ENCODE peak calls at places on chromosome 5, in ten cellular contexts. U is upper lobe of left lung; S is left ventricle myocardium inferior; R is CD4-positive, CD25-positive, alpha-beta regulatory T cell; A is tibial nerve; G is heart left ventricle; Y is fibroblast of lung; X is right cardiac atrium; F is small intestine; B is effector memory CD4-positive, alpha-beta T cell. Q is an unnamed sample. For H3K4me1, the result is how much of the 10 kb centered on the place peaks cover.

GRCh38 chr5:87829214-87829551 is 416.5 kb upstream of the CCNH start:
- DNase-seq in R (no peak), B (no peak), F (no peak), S (peak), Y (peak), X (peak), U (peak), A (peak), G (no peak), Q (peak)

GRCh38 chr5:151264113-151264512 is 11.1 kb downstream of the GM2A start:
- DNase-seq in U (no peak), S (no peak), F (peak), X (no peak), G (no peak), B (no peak), A (no peak), R (peak), Y (peak), Q (peak)

GRCh38 chr5:151912360-151912759 is 12.3 kb downstream of the GLRA1 start:
- DNase-seq in R (no peak), B (no peak), S (no peak), F (no peak), A (no peak), X (peak), G (no peak), Y (peak), U (no peak), Q (no peak)

GRCh38 chr5:76403713-76403962 is 553 bp downstream of the IQGAP2 start:
- DNase-seq in F (no peak), G (no peak), R (no peak), X (no peak), U (no peak), S (no peak), Y (no peak), B (no peak), A (no peak), Q (no peak)

GRCh38 chr5:54329731-54330709 is 19.6 kb upstream of the ARL15 start:
- DNase-seq in U (no peak), F (peak), B (no peak), X (no peak), S (no peak), Y (peak), R (no peak), A (no peak), G (no peak), Q (peak)

GRCh38 chr5:13566903-13567339 is 377.6 kb downstream of the DNAH5 start:
- DNase-seq in F (peak), A (no peak), B (no peak), X (no peak), G (no peak), Y (peak), R (no peak), U (no peak), S (no peak), Q (peak)

GRCh38 chr5:111851616-111852015 is 94.6 kb upstream of the NREP start:
- DNase-seq in R (no peak), G (no peak), Y (no peak), A (no peak), S (no peak), F (no peak), B (no peak), X (no peak), U (no peak), Q (no peak)

GRCh38 chr5:154857091-154857533 is 1.3 kb upstream of the CNOT8 start:
- DNase-seq in Y (no peak), B (no peak), A (peak), R (peak), F (peak), U (peak), X (peak), S (peak), G (peak), Q (peak)

GRCh38 chr5:7078901-7079300 is 317.0 kb upstream of the ADCY2 start:
- DNase-seq in B (no peak), X (no peak), G (no peak), A (no peak), R (peak), F (peak), U (no peak), Y (no peak), S (no peak), Q (peak)

DNA sequence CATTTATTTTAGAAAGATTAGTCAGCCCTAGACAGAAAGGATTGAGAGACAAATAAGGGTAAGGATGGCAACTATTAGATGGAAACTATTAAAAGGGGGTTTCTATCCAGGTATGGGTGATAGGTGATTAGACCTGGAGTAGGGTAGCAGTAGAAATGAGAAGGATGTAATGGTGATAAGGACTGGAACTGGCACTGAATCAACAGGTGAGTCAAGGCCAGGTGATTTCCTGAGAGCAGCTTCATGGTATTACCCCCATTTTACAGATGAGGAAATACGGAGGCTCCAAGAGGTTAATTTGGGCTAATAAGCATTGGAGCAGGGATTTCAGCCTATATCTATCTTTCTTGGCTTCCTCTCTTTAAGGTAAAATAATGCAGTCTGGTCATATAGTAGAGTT is 55.7 kb downstream of the CAST start:
- DNase-seq in A (no peak), X (no peak), G (no peak), U (no peak), F (no peak), S (no peak), R (no peak), B (no peak), Y (no peak), Q (no peak)
- H3K4me1 ChIP-seq in A (under half), X (under half), G (half or more), U (half or more), F (under half), S (half or more), R (under half), B (under half), Y (under half), Q (under half)

GRCh38 chr5:18972244-18972643 is 1015.8 kb downstream of the CDH18 start:
- DNase-seq in G (no peak), U (no peak), B (no peak), X (no peak), Y (no peak), S (no peak), R (no peak), A (no peak), F (no peak), Q (no peak)
- H3K4me1 ChIP-seq in G (under half), U (under half), B (under half), X (under half), Y (under half), S (under half), R (under half), A (under half), F (under half), Q (under half)

GRCh38 chr5:32436553-32437262 is 7.8 kb downstream of the ZFR start:
- DNase-seq in B (no peak), G (no peak), Y (no peak), F (peak), U (no peak), A (no peak), X (no peak), R (no peak), S (no peak), Q (no peak)
- H3K4me1 ChIP-seq in B (under half), G (under half), Y (under half), F (under half), U (under half), A (under half), X (under half), R (under half), S (half or more), Q (under half)

DNA sequence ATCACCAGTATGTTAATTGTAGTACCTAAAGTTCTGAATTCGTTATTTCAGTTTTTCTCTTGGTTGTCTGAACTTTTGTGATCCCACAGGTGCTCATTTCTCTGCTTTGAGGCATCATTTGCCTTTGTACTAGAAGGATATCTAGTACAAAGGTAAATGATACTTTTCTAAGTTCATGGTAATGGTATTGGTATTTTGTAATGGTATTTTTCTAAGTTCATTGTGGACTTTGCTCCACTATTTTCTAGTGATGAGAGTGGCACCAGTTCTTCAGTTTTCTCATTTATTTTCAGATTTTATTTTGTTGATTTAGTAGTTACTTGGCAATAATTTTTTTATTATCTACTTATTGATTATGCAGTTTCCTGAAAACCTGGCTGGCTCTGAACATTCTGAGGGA is 42.0 kb downstream of the RAB24 start:
- DNase-seq in X (no peak), G (no peak), F (no peak), B (no peak), A (no peak), Y (no peak), U (no peak), R (no peak), S (no peak), Q (no peak)
- H3K4me1 ChIP-seq in X (under half), G (under half), F (under half), B (under half), A (under half), Y (under half), U (under half), R (under half), S (under half), Q (under half)

GRCh38 chr5:173792781-173793547 is 95.2 kb upstream of the CPEB4 start:
- DNase-seq in S (no peak), Y (no peak), F (peak), R (no peak), B (no peak), U (no peak), X (no peak), G (no peak), A (no peak), Q (no peak)

GRCh38 chr5:173790836-173791546 is 97.2 kb upstream of the CPEB4 start:
- DNase-seq in B (no peak), S (no peak), U (no peak), F (no peak), R (no peak), G (no peak), Y (no peak), A (no peak), X (no peak), Q (no peak)

GRCh38 chr5:173789031-173789920 is 98.9 kb upstream of the CPEB4 start:
- DNase-seq in R (no peak), X (no peak), S (no peak), B (no peak), G (no peak), U (peak), F (peak), A (no peak), Y (peak), Q (peak)

GRCh38 chr5:173791878-173792277 is 96.3 kb upstream of the CPEB4 start:
- DNase-seq in B (no peak), U (no peak), G (no peak), F (no peak), A (no peak), Y (no peak), R (no peak), X (no peak), S (no peak), Q (no peak)

GRCh38 chr5:173790177-173790719 is 97.9 kb upstream of the CPEB4 start:
- DNase-seq in U (no peak), A (no peak), F (no peak), G (no peak), X (no peak), Y (no peak), S (no peak), R (no peak), B (no peak), Q (no peak)
- H3K4me1 ChIP-seq in U (under half), A (under half), F (under half), G (under half), X (under half), Y (under half), S (under half), R (under half), B (under half), Q (under half)

DNA sequence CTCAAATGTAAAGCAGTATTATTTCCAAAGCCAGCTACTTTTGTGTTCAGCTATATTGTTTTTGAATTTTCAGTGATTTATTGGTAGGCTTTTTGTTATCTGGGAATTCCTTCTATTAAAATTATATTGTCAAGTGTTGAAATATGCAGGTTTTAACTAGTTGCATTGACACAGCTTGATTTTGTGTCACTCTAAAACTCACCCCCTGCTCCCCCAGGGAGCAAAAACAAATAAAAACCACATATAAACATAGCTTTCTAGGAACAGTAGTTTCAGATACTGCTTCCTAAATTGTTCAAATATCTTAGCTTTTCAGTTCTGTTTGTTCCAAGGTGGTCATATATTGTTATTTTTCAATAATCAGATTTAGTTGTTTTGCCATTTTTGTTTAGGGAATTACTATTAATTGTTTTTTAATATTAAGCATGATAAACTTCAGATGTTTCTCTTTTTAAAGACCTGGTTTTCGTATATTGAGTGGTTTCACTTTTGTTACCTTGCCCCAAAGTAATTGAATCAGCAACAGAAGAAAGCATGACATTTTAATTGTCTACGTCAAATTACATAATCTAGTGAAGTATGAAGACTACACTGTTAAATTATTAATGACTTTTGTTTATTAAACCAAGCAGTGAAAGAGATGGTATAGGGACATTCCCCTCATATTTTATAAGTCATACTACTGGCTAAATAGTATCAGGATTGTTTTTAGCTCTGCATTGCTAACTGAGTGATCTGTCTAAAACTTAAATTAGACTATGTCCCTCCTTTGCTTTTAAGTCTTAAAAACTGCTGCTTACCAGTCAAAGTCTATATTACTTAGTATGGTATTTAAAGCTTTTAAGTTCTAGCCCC is 43.4 kb downstream of the ERBIN start:
- DNase-seq in X (no peak), A (no peak), B (no peak), Y (no peak), F (no peak), U (no peak), R (peak), S (no peak), G (no peak), Q (no peak)
- H3K4me1 ChIP-seq in X (under half), A (under half), B (under half), Y (under half), F (under half), U (half or more), R (under half), S (half or more), G (under half), Q (under half)

DNA sequence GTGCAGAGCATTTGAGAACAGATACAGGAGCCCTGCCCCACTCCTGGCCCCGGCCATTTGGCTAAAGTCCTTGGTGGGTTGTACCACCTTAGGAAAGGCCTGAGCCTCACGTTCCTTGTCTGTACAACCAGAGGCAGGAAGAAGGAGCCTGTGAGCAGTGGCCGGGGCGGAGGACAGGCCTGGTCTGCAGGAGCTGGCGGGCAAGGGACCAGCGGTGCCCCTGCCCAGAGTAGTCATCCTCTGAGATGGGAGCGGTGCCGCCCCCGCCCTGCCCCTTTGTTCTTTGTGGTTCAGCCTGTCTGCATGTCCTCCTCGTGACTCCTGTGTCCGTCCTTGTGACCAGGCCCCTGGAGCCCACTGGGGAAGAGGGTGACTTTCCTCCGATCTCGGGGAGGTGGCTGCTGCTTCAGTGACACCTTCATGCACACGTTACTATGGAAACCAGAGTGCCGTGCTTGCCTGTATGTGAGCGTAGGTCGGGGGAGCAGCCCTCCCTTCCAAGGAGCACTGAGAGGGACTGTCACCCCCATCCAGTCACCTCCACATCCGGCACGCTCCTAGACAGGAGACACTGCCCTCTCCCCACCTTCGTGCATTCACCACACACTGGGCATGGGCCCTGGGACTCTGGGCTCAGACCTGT is 42.9 kb downstream of the UNC5A start:
- DNase-seq in U (no peak), G (no peak), R (no peak), B (no peak), X (peak), S (no peak), Y (no peak), F (no peak), A (no peak), Q (no peak)
- H3K4me1 ChIP-seq in U (under half), G (under half), R (under half), B (under half), X (under half), S (under half), Y (under half), F (under half), A (under half), Q (under half)

Q was measured in GM23248.